ENCODE peak calls at places on chromosomes 7 and 10, in five cellular contexts. X is H9, R is neuronal stem cell, Y is H1, L is trophoblast cell. P is an unnamed sample.

GRCh38 chr10:6115411-6115800 is 26.6 kb downstream of the RBM17 start:
- DNase-seq in R (no peak), X (no peak), Y (no peak), L (no peak), P (no peak)

GRCh38 chr10:129873351-129873750 is 90.7 kb downstream of the EBF3 start:
- DNase-seq in X (no peak), Y (no peak), R (no peak), L (no peak), P (no peak)

GRCh38 chr7:47510192-47510591 is 71.7 kb downstream of the TNS3 start:
- DNase-seq in X (no peak), Y (no peak), L (peak; percentile 81), R (no peak), P (no peak)

GRCh38 chr10:89625041-89625765 is 19.8 kb downstream of the PANK1 start:
- DNase-seq in X (no peak), Y (no peak), L (no peak), R (no peak), P (peak; percentile 47)

GRCh38 chr7:13037216-13037615 is 349.8 kb downstream of the ARL4A start:
- DNase-seq in R (no peak), L (no peak), Y (no peak), X (no peak), P (peak; percentile 91)

GRCh38 chr10:102509387-102509786 is 5.6 kb downstream of the SUFU start:
- DNase-seq in X (no peak), L (peak; percentile 36), R (no peak), Y (no peak), P (no peak)

GRCh38 chr7:155965010-155965409 is 152.7 kb upstream of the SHH start:
- DNase-seq in X (peak; percentile 12), R (no peak), L (no peak), Y (no peak), P (no peak)

GRCh38 chr7:91683823-91684222 is 196.7 kb downstream of the MTERF1 start:
- DNase-seq in Y (no peak), R (no peak), L (no peak), X (no peak), P (peak; percentile 43)

GRCh38 chr10:71739368-71739900 is 19.9 kb upstream of the C10orf105 start:
- DNase-seq in L (no peak), Y (no peak), R (no peak), X (no peak), P (no peak)

GRCh38 chr7:85095816-85096215 is 91.0 kb downstream of the SEMA3D start:
- DNase-seq in X (no peak), R (no peak), Y (no peak), L (no peak), P (no peak)

GRCh38 chr10:124593431-124593985 is 131.9 kb downstream of the LHPP start:
- DNase-seq in R (no peak), X (no peak), L (no peak), Y (no peak), P (no peak)

GRCh38 chr7:116955801-116956514 is 2.7 kb downstream of the ST7 start:
- DNase-seq in X (no peak), Y (no peak), R (no peak), L (peak; percentile 65), P (no peak)

GRCh38 chr10:7649673-7650330 is 17.0 kb downstream of the ITIH5 start:
- DNase-seq in X (no peak), Y (no peak), R (no peak), L (peak; percentile 82), P (peak; percentile 1)

GRCh38 chr10:77943086-77943901 is 16.7 kb upstream of the DLG5 start:
- DNase-seq in R (peak; percentile 6), L (peak; percentile 97), Y (no peak), X (peak; percentile 84), P (peak; percentile 91)

GRCh38 chr7:133582766-133583523 is 330.1 kb downstream of the EXOC4 start:
- DNase-seq in L (peak; percentile 89), R (no peak), Y (no peak), X (no peak), P (peak; percentile 69)

GRCh38 chr7:31443457-31443856 is 70.4 kb upstream of the ITPRID1 start:
- DNase-seq in X (peak; percentile 42), L (peak; percentile 79), R (peak; percentile 45), Y (no peak), P (peak; percentile 44)

GRCh38 chr7:152735443-152736004 is 24.0 kb upstream of the ACTR3B start:
- DNase-seq in R (no peak), L (no peak), Y (no peak), X (no peak), P (no peak)

GRCh38 chr10:130137077-130137448 is 872 bp downstream of the GLRX3 start:
- DNase-seq in L (no peak), Y (no peak), R (peak; percentile 26), X (no peak), P (peak; percentile 80)

GRCh38 chr10:90958781-90959180 is 37.9 kb upstream of the ANKRD1 start:
- DNase-seq in X (no peak), L (no peak), Y (no peak), R (no peak), P (no peak)

GRCh38 chr7:34184466-34184865 is 279.1 kb downstream of the BMPER start:
- DNase-seq in X (no peak), Y (no peak), L (no peak), R (no peak), P (peak; percentile 68)

GRCh38 chr7:3897430-3898385 is 596.7 kb downstream of the SDK1 start:
- DNase-seq in Y (no peak), R (no peak), X (no peak), L (peak; percentile 74), P (peak; percentile 63)

GRCh38 chr10:117710181-117710798 is 167.7 kb downstream of the EMX2 start:
- DNase-seq in L (peak; percentile 27), Y (no peak), R (no peak), X (peak; percentile 49), P (no peak)

GRCh38 chr7:132518102-132518838 is 58.0 kb downstream of the PLXNA4 start:
- DNase-seq in X (peak; percentile 72), Y (no peak), L (peak; percentile 51), R (no peak), P (no peak)

GRCh38 chr7:134546903-134547737 is 1.8 kb upstream of the AKR1B15 start:
- DNase-seq in L (peak; percentile 79), X (peak; percentile 87), R (peak; percentile 72), Y (no peak), P (no peak)

GRCh38 chr10:20712766-20713165 is 184.3 kb downstream of the NEBL start:
- DNase-seq in Y (no peak), X (no peak), L (no peak), R (no peak), P (no peak)

GRCh38 chr7:116672596-116673503 is 854 bp downstream of the MET start:
- DNase-seq in L (peak; percentile 39), Y (no peak), X (peak; percentile 37), R (no peak), P (peak; percentile 37)

GRCh38 chr7:129376778-129377700 is 57.2 kb upstream of the STRIP2 start:
- DNase-seq in L (no peak), X (no peak), Y (no peak), R (no peak), P (peak; percentile 12)

DNA sequence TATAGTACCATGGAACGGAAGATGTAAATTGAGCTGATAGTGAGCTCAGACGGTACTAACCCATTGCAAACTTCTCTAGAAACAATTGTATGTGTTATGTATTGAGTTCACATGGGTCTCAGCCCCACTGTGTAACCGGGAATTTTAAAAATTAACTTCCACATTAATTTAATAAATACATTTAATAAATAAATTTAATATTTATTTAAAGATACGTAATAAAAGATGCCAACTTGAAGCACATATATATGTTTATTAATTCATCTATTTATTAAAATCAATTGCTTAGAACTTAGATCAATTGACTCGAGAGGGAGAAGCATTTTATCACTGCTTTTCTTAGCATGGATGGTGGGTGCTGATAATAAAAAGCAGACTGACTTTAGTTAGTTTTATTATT is 170.1 kb upstream of the NPVF start:
- DNase-seq in L (no peak), R (no peak), Y (no peak), X (no peak), P (no peak)
- H2BK12ac ChIP-seq in L (no peak overlapping the region), R (no peak overlapping the region), Y (no peak overlapping the region), X (no peak overlapping the region), P (no peak overlapping the region)

GRCh38 chr7:158863611-158864506 is 7.5 kb downstream of the DYNC2I1 start:
- DNase-seq in R (no peak), L (peak; percentile 88), X (no peak), Y (no peak), P (peak; percentile 90)
- H3K4ac ChIP-seq in R (peak overlapping the region; percentile 61), L (peak overlapping the region; percentile 2), X (no peak overlapping the region), Y (no peak overlapping the region), P (no peak overlapping the region)

GRCh38 chr10:98378722-98379121 is 36.3 kb downstream of the PYROXD2 start:
- DNase-seq in Y (no peak), L (no peak), R (no peak), X (no peak), P (peak; percentile 56)

GRCh38 chr10:98377536-98377935 is 37.4 kb downstream of the PYROXD2 start:
- DNase-seq in R (no peak), X (no peak), Y (no peak), L (peak; percentile 75), P (no peak)

GRCh38 chr10:98383869-98384268 is 31.1 kb downstream of the PYROXD2 start:
- DNase-seq in Y (no peak), L (no peak), X (no peak), R (no peak), P (no peak)

GRCh38 chr10:98382691-98383101 is 32.3 kb downstream of the PYROXD2 start:
- DNase-seq in X (no peak), Y (no peak), L (peak; percentile 76), R (no peak), P (peak; percentile 25)

DNA sequence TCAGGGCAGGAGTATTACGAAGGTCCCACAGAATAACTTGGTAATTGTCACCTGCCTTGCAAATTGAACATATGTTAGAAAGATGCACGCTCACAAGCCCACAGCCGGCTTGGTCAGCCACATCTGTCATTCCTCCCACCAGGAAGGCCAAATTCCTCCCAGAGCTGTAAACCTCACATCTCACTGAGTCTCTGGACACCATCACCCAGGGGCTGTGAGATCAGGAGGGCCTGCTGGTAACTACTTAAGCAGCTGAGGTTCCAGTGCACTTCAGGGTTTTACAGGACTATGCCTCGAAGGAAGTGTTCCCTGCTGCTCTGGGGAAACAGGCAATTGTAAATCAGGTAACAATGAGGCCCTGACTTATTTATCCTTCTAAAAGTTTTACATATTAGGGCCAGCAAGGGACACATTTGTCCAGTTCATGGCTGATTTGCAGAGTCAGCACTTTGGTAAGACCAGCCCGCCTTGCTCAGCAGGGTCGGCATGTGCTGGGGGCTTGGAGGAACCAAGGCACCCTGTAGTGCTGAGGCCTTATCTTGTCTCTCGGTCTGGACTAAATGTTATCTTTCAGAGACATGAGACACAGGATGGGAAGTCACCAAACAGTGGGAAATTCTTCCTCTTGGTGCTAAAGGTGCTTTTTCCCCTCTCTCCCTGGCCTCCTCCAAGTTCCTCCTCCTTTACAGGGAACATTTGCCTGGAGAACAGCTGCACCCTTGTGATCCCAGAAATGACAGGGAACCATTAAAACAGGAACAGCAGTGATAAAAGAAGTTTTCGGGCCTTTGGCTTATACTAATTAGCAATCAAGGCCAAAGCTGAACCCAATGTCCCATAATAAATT is 34.3 kb downstream of the PYROXD2 start:
- DNase-seq in X (no peak), R (no peak), Y (no peak), L (no peak), P (peak; percentile 39)
- H3K14ac ChIP-seq in X (no peak overlapping the region), R (no peak overlapping the region), Y (no peak overlapping the region), L (no peak overlapping the region), P (no peak overlapping the region)

DNA sequence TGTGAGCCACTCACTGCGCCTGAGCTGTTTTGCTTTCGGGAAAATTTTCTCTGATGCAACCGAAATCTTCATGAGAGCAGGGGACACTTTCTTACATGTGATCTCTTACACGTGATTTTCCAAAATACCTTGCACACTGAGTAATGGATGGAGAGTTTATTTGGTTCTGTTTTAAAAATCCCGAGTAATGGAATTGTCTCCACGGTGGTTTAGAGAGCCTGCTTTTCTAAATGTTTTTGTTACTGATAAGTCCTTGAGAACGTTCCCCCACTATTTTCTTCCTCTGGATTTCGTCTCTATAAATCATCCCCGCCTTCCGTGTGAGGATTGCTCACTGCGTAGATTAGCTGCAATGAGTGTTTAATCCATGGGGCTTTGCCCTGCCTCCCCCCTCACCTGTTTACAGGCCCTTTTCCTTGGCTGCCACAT is 25.7 kb downstream of the CAMK1D start:
- DNase-seq in X (no peak), R (no peak), L (no peak), Y (no peak), P (peak; percentile 39)
- H2BK12ac ChIP-seq in X (no peak overlapping the region), R (no peak overlapping the region), L (no peak overlapping the region), Y (no peak overlapping the region), P (no peak overlapping the region)